ENCODE peak calls at places on chromosome 2, in nine cellular contexts. N, C, M, Z, H, B, R, T and P are unnamed samples.

GRCh38 chr2:3659447-3660432 is 1.7 kb downstream of the ALLC start:
- DNase-seq in H (no peak), B (peak; percentile 36), R (peak; percentile 47), N (no peak), C (no peak), Z (no peak), M (no peak), T (peak; percentile 51), P (no peak)

GRCh38 chr2:11647834-11648600 is 22.0 kb downstream of the NTSR2 start:
- DNase-seq in R (no peak), N (no peak), B (no peak), H (peak; percentile 39), M (no peak), C (no peak), Z (no peak), T (no peak), P (no peak)

GRCh38 chr2:152298754-152299153 is 36.2 kb upstream of the FMNL2 start:
- DNase-seq in R (no peak), H (peak; percentile 3), C (no peak), Z (no peak), N (no peak), T (no peak), B (peak; percentile 2), M (no peak), P (no peak)

GRCh38 chr2:48199076-48199475 is 292.8 kb upstream of the FBXO11 start:
- DNase-seq in N (no peak), C (no peak), H (no peak), M (no peak), Z (no peak), T (no peak), B (no peak), R (no peak), P (no peak)

GRCh38 chr2:30765226-30765625 is 42.0 kb downstream of the CAPN13 start:
- DNase-seq in T (no peak), R (no peak), N (no peak), Z (no peak), B (no peak), M (no peak), H (no peak), C (no peak), P (no peak)

GRCh38 chr2:71513096-71513495 is 59.7 kb downstream of the DYSF start:
- DNase-seq in H (no peak), T (no peak), B (no peak), M (no peak), N (no peak), R (no peak), Z (no peak), C (no peak), P (no peak)

GRCh38 chr2:195658541-195658890 is 1.5 kb downstream of the SLC39A10 start:
- DNase-seq in R (peak; percentile 81), C (no peak), B (peak; percentile 80), Z (peak; percentile 61), H (peak; percentile 85), M (no peak), N (no peak), T (no peak), P (no peak)

GRCh38 chr2:164205347-164205746 is 415.9 kb downstream of the GRB14 start:
- DNase-seq in T (no peak), B (no peak), H (no peak), C (no peak), N (no peak), Z (no peak), M (no peak), R (no peak), P (no peak)

GRCh38 chr2:181104512-181105121 is 124.2 kb downstream of the UBE2E3 start:
- DNase-seq in T (no peak), N (peak; percentile 11), C (peak; percentile 51), M (no peak), Z (peak; percentile 5), B (peak; percentile 25), H (peak; percentile 57), R (peak; percentile 34), P (no peak)

GRCh38 chr2:36967236-36967876 is 1.0 kb upstream of the STRN start:
- DNase-seq in R (peak; percentile 58), N (peak; percentile 52), B (peak; percentile 40), M (no peak), T (no peak), C (no peak), H (no peak), Z (peak; percentile 89), P (no peak)

GRCh38 chr2:119689218-119689617 is 10.2 kb downstream of the TMEM177 start:
- DNase-seq in N (no peak), Z (no peak), H (no peak), M (no peak), R (no peak), B (no peak), C (no peak), T (no peak), P (no peak)

GRCh38 chr2:204228169-204228940 is 291.8 kb downstream of the ICOS start:
- DNase-seq in N (no peak), B (no peak), R (no peak), Z (no peak), M (no peak), T (no peak), H (peak; percentile 61), C (no peak), P (no peak)

GRCh38 chr2:167147254-167147941 is 259.1 kb downstream of the XIRP2 start:
- DNase-seq in H (no peak), Z (no peak), M (no peak), N (no peak), C (no peak), R (peak; percentile 27), T (no peak), B (no peak), P (no peak)

GRCh38 chr2:720842-721241 is 43.6 kb upstream of the TMEM18 start:
- DNase-seq in B (no peak), C (no peak), T (no peak), Z (no peak), M (no peak), N (no peak), H (no peak), R (no peak), P (no peak)

GRCh38 chr2:167240671-167241070 is 352.4 kb downstream of the XIRP2 start:
- DNase-seq in C (no peak), M (no peak), R (no peak), Z (no peak), T (no peak), H (no peak), N (no peak), B (no peak), P (no peak)

GRCh38 chr2:51795248-51795888 is 763.4 kb upstream of the NRXN1 start:
- DNase-seq in R (peak; percentile 17), H (peak; percentile 14), Z (no peak), M (no peak), T (no peak), B (peak; percentile 8), N (peak; percentile 33), C (peak; percentile 28), P (no peak)

GRCh38 chr2:239902749-239903201 is 122.4 kb downstream of the NDUFA10 start:
- DNase-seq in R (no peak), M (peak; percentile 84), Z (no peak), C (no peak), N (no peak), T (no peak), B (no peak), H (no peak), P (no peak)

GRCh38 chr2:83196225-83196624 is 1262.9 kb downstream of the SUCLG1 start:
- DNase-seq in H (peak; percentile 62), R (peak; percentile 12), C (peak; percentile 1), Z (no peak), B (no peak), N (no peak), T (no peak), M (no peak), P (no peak)

GRCh38 chr2:8229546-8229986 is 452.3 kb upstream of the ID2 start:
- DNase-seq in C (peak; percentile 15), H (no peak), B (peak; percentile 67), R (peak; percentile 28), M (peak; percentile 92), N (peak; percentile 41), T (peak; percentile 88), Z (peak; percentile 46), P (no peak)
- TF ChIP-seq POLR2AphosphoS5 in C (no peak), H (no peak), B (no peak), R (no peak), M (no peak), N (no peak), T (peak; percentile 32), Z (peak; percentile 23), P (no peak)

GRCh38 chr2:219245148-219245898 is at the start of the genes GLB1L and STK16:
- DNase-seq in B (peak; percentile 93), M (peak; percentile 99), N (peak; percentile 96), T (peak; percentile 97), H (peak; percentile 91), Z (peak; percentile 88), R (peak; percentile 89), C (peak; percentile 83), P (peak; percentile 90)
- TF ChIP-seq POLR2A in B (peak; percentile 92), M (peak; percentile 79), N (peak; percentile 91), T (peak; percentile 83), H (peak; percentile 93), Z (peak; percentile 78), R (peak; percentile 91), C (peak; percentile 72), P (no peak)

GRCh38 chr2:127643698-127644660 is 2.0 kb upstream of the GPR17 start:
- DNase-seq in B (no peak), Z (no peak), R (no peak), C (no peak), M (no peak), H (no peak), N (no peak), T (no peak), P (no peak)

GRCh38 chr2:127647242-127648190 is 1.6 kb downstream of the GPR17 start:
- DNase-seq in H (peak; percentile 74), T (peak; percentile 75), N (no peak), B (no peak), Z (no peak), C (no peak), R (no peak), M (no peak), P (no peak)

GRCh38 chr2:127644661-127645394 is 1.1 kb upstream of the GPR17 start:
- DNase-seq in C (no peak), N (no peak), R (no peak), H (no peak), T (peak; percentile 54), B (no peak), M (no peak), Z (no peak), P (no peak)

GRCh38 chr2:127646487-127647241 is 711 bp downstream of the GPR17 start:
- DNase-seq in M (no peak), C (no peak), H (no peak), Z (no peak), R (no peak), N (no peak), T (peak; percentile 66), B (no peak), P (no peak)

GRCh38 chr2:127645395-127646291 is at the start of gene GPR17:
- DNase-seq in H (no peak), T (peak; percentile 70), C (no peak), R (peak; percentile 59), B (no peak), M (no peak), Z (no peak), N (no peak), P (no peak)
- H3K27ac ChIP-seq in H (peak within 1 kb of the TSS; percentile 85), T (peak within 1 kb of the TSS; percentile 78), C (no peak within 1 kb of the TSS), R (no peak within 1 kb of the TSS), B (no peak within 1 kb of the TSS), M (peak within 1 kb of the TSS; percentile 81), Z (no peak within 1 kb of the TSS), N (peak within 1 kb of the TSS; percentile 70), P (no peak within 1 kb of the TSS)

DNA sequence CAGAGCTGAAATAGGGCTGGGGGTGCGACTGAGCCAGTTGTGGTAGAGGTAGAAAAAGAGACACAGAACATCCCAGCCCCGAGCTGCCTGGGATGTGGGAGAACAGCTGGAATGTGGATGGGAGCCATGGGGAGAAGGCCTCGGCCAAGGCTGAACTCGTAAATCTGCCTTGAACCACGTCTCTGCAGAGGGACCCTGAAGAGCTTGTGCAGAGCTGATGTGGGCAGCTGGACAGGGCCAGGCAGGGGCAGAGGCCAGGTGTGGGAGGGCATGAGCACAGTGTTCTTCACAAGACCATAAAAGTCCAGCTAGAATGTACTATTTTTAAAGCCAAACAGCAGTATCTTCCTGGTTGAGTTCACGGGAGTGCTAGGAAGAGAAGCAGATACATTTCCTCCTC is 5.7 kb downstream of the TCF23 start:
- DNase-seq in M (no peak), C (no peak), H (no peak), T (no peak), B (no peak), N (no peak), Z (no peak), R (no peak), P (no peak)
- TF ChIP-seq POLR2AphosphoS5 in M (no peak), C (no peak), H (no peak), T (no peak), B (no peak), N (no peak), Z (peak; percentile 28), R (no peak), P (no peak)